ENCODE peak calls at places on chromosomes 13 and 19, in ten cellular contexts. One of them, this sample, is unnamed.

GRCh38 chr13:28012383-28012782 is 23.9 kb upstream of the URAD start:
- DNase-seq in left ventricle myocardium inferior: no peak
- DNase-seq in Karpas-422: no peak
- DNase-seq in nephron progenitor cell: no peak
- DNase-seq in cerebellar cortex: no peak
- DNase-seq in NB4: no peak
- DNase-seq in NCI-H1105: no peak
- DNase-seq in HEK293T: no peak
- DNase-seq in stimulated activated CD8-positive, alpha-beta memory T cell treated with anti-CD3 and anti-CD28 coated beads, Interleukin-7, amount 100 ng/mL, for 4 hours: no peak
- DNase-seq in colonic mucosa: no peak
- DNase-seq in this sample: no peak

GRCh38 chr13:42064259-42064658 is 15.8 kb downstream of the DGKH start:
- DNase-seq in Karpas-422: no peak
- DNase-seq in cerebellar cortex: no peak
- DNase-seq in left ventricle myocardium inferior: no peak
- DNase-seq in NCI-H1105: no peak
- DNase-seq in NB4: no peak
- DNase-seq in HEK293T: no peak
- DNase-seq in nephron progenitor cell: no peak
- DNase-seq in stimulated activated CD8-positive, alpha-beta memory T cell treated with anti-CD3 and anti-CD28 coated beads, Interleukin-7, amount 100 ng/mL, for 4 hours: no peak
- DNase-seq in colonic mucosa: no peak
- DNase-seq in this sample: no peak

GRCh38 chr13:41311607-41312500 is 787 bp downstream of the NAA16 start:
- DNase-seq in stimulated activated CD8-positive, alpha-beta memory T cell treated with anti-CD3 and anti-CD28 coated beads, Interleukin-7, amount 100 ng/mL, for 4 hours: no peak
- DNase-seq in nephron progenitor cell: peak
- DNase-seq in Karpas-422: peak
- DNase-seq in HEK293T: peak
- DNase-seq in NB4: peak
- DNase-seq in NCI-H1105: no peak
- DNase-seq in cerebellar cortex: peak
- DNase-seq in left ventricle myocardium inferior: peak
- DNase-seq in colonic mucosa: peak
- DNase-seq in this sample: peak

GRCh38 chr19:10339380-10339960 is at the start of gene ICAM3:
- DNase-seq in left ventricle myocardium inferior: peak
- DNase-seq in Karpas-422: peak
- DNase-seq in NB4: peak
- DNase-seq in nephron progenitor cell: no peak
- DNase-seq in stimulated activated CD8-positive, alpha-beta memory T cell treated with anti-CD3 and anti-CD28 coated beads, Interleukin-7, amount 100 ng/mL, for 4 hours: peak
- DNase-seq in NCI-H1105: no peak
- DNase-seq in cerebellar cortex: no peak
- DNase-seq in colonic mucosa: peak
- DNase-seq in HEK293T: no peak
- DNase-seq in this sample: no peak

GRCh38 chr13:65965496-65965895 is 1264.6 kb downstream of the PCDH9 start:
- DNase-seq in left ventricle myocardium inferior: no peak
- DNase-seq in NCI-H1105: no peak
- DNase-seq in stimulated activated CD8-positive, alpha-beta memory T cell treated with anti-CD3 and anti-CD28 coated beads, Interleukin-7, amount 100 ng/mL, for 4 hours: no peak
- DNase-seq in Karpas-422: no peak
- DNase-seq in colonic mucosa: no peak
- DNase-seq in nephron progenitor cell: no peak
- DNase-seq in NB4: peak
- DNase-seq in HEK293T: no peak
- DNase-seq in cerebellar cortex: no peak
- DNase-seq in this sample: no peak

GRCh38 chr19:4329858-4330257 is 8.8 kb downstream of the STAP2 start:
- DNase-seq in nephron progenitor cell: no peak
- DNase-seq in left ventricle myocardium inferior: no peak
- DNase-seq in colonic mucosa: no peak
- DNase-seq in cerebellar cortex: no peak
- DNase-seq in HEK293T: no peak
- DNase-seq in Karpas-422: no peak
- DNase-seq in stimulated activated CD8-positive, alpha-beta memory T cell treated with anti-CD3 and anti-CD28 coated beads, Interleukin-7, amount 100 ng/mL, for 4 hours: no peak
- DNase-seq in NCI-H1105: no peak
- DNase-seq in NB4: no peak
- DNase-seq in this sample: no peak

GRCh38 chr19:15812059-15812722 is 3.3 kb downstream of the OR10H1 start:
- DNase-seq in Karpas-422: no peak
- DNase-seq in nephron progenitor cell: no peak
- DNase-seq in NB4: peak
- DNase-seq in left ventricle myocardium inferior: no peak
- DNase-seq in colonic mucosa: no peak
- DNase-seq in NCI-H1105: no peak
- DNase-seq in HEK293T: no peak
- DNase-seq in cerebellar cortex: no peak
- DNase-seq in stimulated activated CD8-positive, alpha-beta memory T cell treated with anti-CD3 and anti-CD28 coated beads, Interleukin-7, amount 100 ng/mL, for 4 hours: peak
- DNase-seq in this sample: no peak

GRCh38 chr19:3186377-3186688 is 603 bp downstream of the NCLN start:
- DNase-seq in cerebellar cortex: no peak
- DNase-seq in colonic mucosa: no peak
- DNase-seq in NCI-H1105: no peak
- DNase-seq in HEK293T: no peak
- DNase-seq in nephron progenitor cell: peak
- DNase-seq in Karpas-422: peak
- DNase-seq in stimulated activated CD8-positive, alpha-beta memory T cell treated with anti-CD3 and anti-CD28 coated beads, Interleukin-7, amount 100 ng/mL, for 4 hours: no peak
- DNase-seq in NB4: peak
- DNase-seq in left ventricle myocardium inferior: no peak
- DNase-seq in this sample: no peak

GRCh38 chr13:21233086-21233485 is 56.6 kb downstream of the MRPL57 start:
- DNase-seq in stimulated activated CD8-positive, alpha-beta memory T cell treated with anti-CD3 and anti-CD28 coated beads, Interleukin-7, amount 100 ng/mL, for 4 hours: no peak
- DNase-seq in NCI-H1105: no peak
- DNase-seq in HEK293T: no peak
- DNase-seq in nephron progenitor cell: no peak
- DNase-seq in NB4: no peak
- DNase-seq in left ventricle myocardium inferior: no peak
- DNase-seq in Karpas-422: peak
- DNase-seq in colonic mucosa: no peak
- DNase-seq in cerebellar cortex: no peak
- DNase-seq in this sample: no peak

GRCh38 chr19:8304841-8305621 is 3.1 kb downstream of the CD320 start:
- DNase-seq in stimulated activated CD8-positive, alpha-beta memory T cell treated with anti-CD3 and anti-CD28 coated beads, Interleukin-7, amount 100 ng/mL, for 4 hours: no peak
- DNase-seq in HEK293T: peak
- DNase-seq in NB4: peak
- DNase-seq in left ventricle myocardium inferior: no peak
- DNase-seq in cerebellar cortex: no peak
- DNase-seq in NCI-H1105: no peak
- DNase-seq in colonic mucosa: peak
- DNase-seq in nephron progenitor cell: peak
- DNase-seq in Karpas-422: peak
- DNase-seq in this sample: no peak

GRCh38 chr19:41218615-41219507 is at the start of gene AXL:
- DNase-seq in HEK293T: no peak
- DNase-seq in NB4: no peak
- DNase-seq in Karpas-422: no peak
- DNase-seq in cerebellar cortex: peak
- DNase-seq in nephron progenitor cell: peak
- DNase-seq in NCI-H1105: no peak
- DNase-seq in stimulated activated CD8-positive, alpha-beta memory T cell treated with anti-CD3 and anti-CD28 coated beads, Interleukin-7, amount 100 ng/mL, for 4 hours: no peak
- DNase-seq in colonic mucosa: peak
- DNase-seq in left ventricle myocardium inferior: peak
- DNase-seq in this sample: peak

GRCh38 chr13:65844266-65844841 is 1385.8 kb downstream of the PCDH9 start:
- DNase-seq in nephron progenitor cell: no peak
- DNase-seq in NB4: no peak
- DNase-seq in colonic mucosa: no peak
- DNase-seq in left ventricle myocardium inferior: no peak
- DNase-seq in cerebellar cortex: no peak
- DNase-seq in HEK293T: no peak
- DNase-seq in Karpas-422: no peak
- DNase-seq in stimulated activated CD8-positive, alpha-beta memory T cell treated with anti-CD3 and anti-CD28 coated beads, Interleukin-7, amount 100 ng/mL, for 4 hours: no peak
- DNase-seq in NCI-H1105: no peak
- DNase-seq in this sample: no peak

GRCh38 chr19:48102870-48103751 is 7.5 kb downstream of the PLA2G4C start:
- DNase-seq in nephron progenitor cell: peak
- DNase-seq in NCI-H1105: no peak
- DNase-seq in cerebellar cortex: peak
- DNase-seq in HEK293T: peak
- DNase-seq in NB4: peak
- DNase-seq in left ventricle myocardium inferior: no peak
- DNase-seq in Karpas-422: peak
- DNase-seq in colonic mucosa: peak
- DNase-seq in stimulated activated CD8-positive, alpha-beta memory T cell treated with anti-CD3 and anti-CD28 coated beads, Interleukin-7, amount 100 ng/mL, for 4 hours: no peak
- DNase-seq in this sample: no peak

GRCh38 chr13:109884462-109884861 is 98.1 kb upstream of the IRS2 start:
- DNase-seq in left ventricle myocardium inferior: no peak
- DNase-seq in colonic mucosa: no peak
- DNase-seq in Karpas-422: no peak
- DNase-seq in cerebellar cortex: no peak
- DNase-seq in stimulated activated CD8-positive, alpha-beta memory T cell treated with anti-CD3 and anti-CD28 coated beads, Interleukin-7, amount 100 ng/mL, for 4 hours: no peak
- DNase-seq in nephron progenitor cell: no peak
- DNase-seq in HEK293T: no peak
- DNase-seq in NB4: no peak
- DNase-seq in NCI-H1105: no peak
- DNase-seq in this sample: no peak

GRCh38 chr19:55098716-55099556 is 18.5 kb downstream of the PPP1R12C start:
- DNase-seq in colonic mucosa: no peak
- DNase-seq in Karpas-422: no peak
- DNase-seq in nephron progenitor cell: peak
- DNase-seq in HEK293T: no peak
- DNase-seq in NB4: no peak
- DNase-seq in left ventricle myocardium inferior: no peak
- DNase-seq in cerebellar cortex: no peak
- DNase-seq in NCI-H1105: no peak
- DNase-seq in stimulated activated CD8-positive, alpha-beta memory T cell treated with anti-CD3 and anti-CD28 coated beads, Interleukin-7, amount 100 ng/mL, for 4 hours: no peak
- DNase-seq in this sample: no peak

GRCh38 chr19:18672044-18672451 is 11.4 kb upstream of the CRTC1 start:
- DNase-seq in HEK293T: no peak
- DNase-seq in NCI-H1105: no peak
- DNase-seq in nephron progenitor cell: no peak
- DNase-seq in left ventricle myocardium inferior: no peak
- DNase-seq in colonic mucosa: no peak
- DNase-seq in cerebellar cortex: no peak
- DNase-seq in stimulated activated CD8-positive, alpha-beta memory T cell treated with anti-CD3 and anti-CD28 coated beads, Interleukin-7, amount 100 ng/mL, for 4 hours: no peak
- DNase-seq in NB4: no peak
- DNase-seq in Karpas-422: no peak
- DNase-seq in this sample: no peak

GRCh38 chr19:12333162-12334159 is at the start of gene ZNF563:
- DNase-seq in HEK293T: peak
- DNase-seq in nephron progenitor cell: peak
- DNase-seq in NCI-H1105: peak
- DNase-seq in Karpas-422: peak
- DNase-seq in NB4: peak
- DNase-seq in cerebellar cortex: peak
- DNase-seq in stimulated activated CD8-positive, alpha-beta memory T cell treated with anti-CD3 and anti-CD28 coated beads, Interleukin-7, amount 100 ng/mL, for 4 hours: peak
- DNase-seq in colonic mucosa: peak
- DNase-seq in left ventricle myocardium inferior: peak
- DNase-seq in this sample: peak

GRCh38 chr13:110570886-110571285 is 9.4 kb upstream of the RAB20 start:
- DNase-seq in Karpas-422: no peak
- DNase-seq in HEK293T: no peak
- DNase-seq in colonic mucosa: no peak
- DNase-seq in NB4: no peak
- DNase-seq in stimulated activated CD8-positive, alpha-beta memory T cell treated with anti-CD3 and anti-CD28 coated beads, Interleukin-7, amount 100 ng/mL, for 4 hours: no peak
- DNase-seq in NCI-H1105: no peak
- DNase-seq in nephron progenitor cell: no peak
- DNase-seq in left ventricle myocardium inferior: no peak
- DNase-seq in cerebellar cortex: no peak
- DNase-seq in this sample: no peak

GRCh38 chr13:98365291-98365690 is 188.2 kb upstream of the RNF113B start:
- DNase-seq in left ventricle myocardium inferior: no peak
- DNase-seq in nephron progenitor cell: no peak
- DNase-seq in cerebellar cortex: no peak
- DNase-seq in colonic mucosa: no peak
- DNase-seq in Karpas-422: no peak
- DNase-seq in NB4: no peak
- DNase-seq in NCI-H1105: no peak
- DNase-seq in HEK293T: no peak
- DNase-seq in stimulated activated CD8-positive, alpha-beta memory T cell treated with anti-CD3 and anti-CD28 coated beads, Interleukin-7, amount 100 ng/mL, for 4 hours: no peak
- DNase-seq in this sample: no peak

GRCh38 chr13:57716295-57716694 is 84.8 kb downstream of the PCDH17 start:
- DNase-seq in Karpas-422: no peak
- DNase-seq in colonic mucosa: no peak
- DNase-seq in NCI-H1105: no peak
- DNase-seq in HEK293T: no peak
- DNase-seq in NB4: peak
- DNase-seq in stimulated activated CD8-positive, alpha-beta memory T cell treated with anti-CD3 and anti-CD28 coated beads, Interleukin-7, amount 100 ng/mL, for 4 hours: no peak
- DNase-seq in cerebellar cortex: no peak
- DNase-seq in nephron progenitor cell: no peak
- DNase-seq in left ventricle myocardium inferior: no peak
- DNase-seq in this sample: no peak

GRCh38 chr13:79413521-79413920 is 7.5 kb upstream of the RBM26 start:
- DNase-seq in Karpas-422: peak
- DNase-seq in nephron progenitor cell: no peak
- DNase-seq in NCI-H1105: no peak
- DNase-seq in left ventricle myocardium inferior: no peak
- DNase-seq in cerebellar cortex: no peak
- DNase-seq in stimulated activated CD8-positive, alpha-beta memory T cell treated with anti-CD3 and anti-CD28 coated beads, Interleukin-7, amount 100 ng/mL, for 4 hours: no peak
- DNase-seq in colonic mucosa: no peak
- DNase-seq in HEK293T: no peak
- DNase-seq in NB4: no peak
- DNase-seq in this sample: no peak

GRCh38 chr19:41795031-41795461 is 1.3 kb upstream of the CEACAM3 start:
- DNase-seq in nephron progenitor cell: peak
- DNase-seq in cerebellar cortex: peak
- DNase-seq in NCI-H1105: peak
- DNase-seq in NB4: peak
- DNase-seq in HEK293T: peak
- DNase-seq in Karpas-422: peak
- DNase-seq in left ventricle myocardium inferior: no peak
- DNase-seq in stimulated activated CD8-positive, alpha-beta memory T cell treated with anti-CD3 and anti-CD28 coated beads, Interleukin-7, amount 100 ng/mL, for 4 hours: peak
- DNase-seq in colonic mucosa: peak
- DNase-seq in this sample: no peak

GRCh38 chr13:80054806-80055205 is 286.1 kb downstream of the SPRY2 start:
- DNase-seq in Karpas-422: no peak
- DNase-seq in HEK293T: no peak
- DNase-seq in stimulated activated CD8-positive, alpha-beta memory T cell treated with anti-CD3 and anti-CD28 coated beads, Interleukin-7, amount 100 ng/mL, for 4 hours: no peak
- DNase-seq in left ventricle myocardium inferior: no peak
- DNase-seq in colonic mucosa: no peak
- DNase-seq in nephron progenitor cell: no peak
- DNase-seq in cerebellar cortex: no peak
- DNase-seq in NCI-H1105: no peak
- DNase-seq in NB4: no peak
- DNase-seq in this sample: no peak

GRCh38 chr13:113877149-113877990 is 13.5 kb upstream of the GAS6 start:
- DNase-seq in stimulated activated CD8-positive, alpha-beta memory T cell treated with anti-CD3 and anti-CD28 coated beads, Interleukin-7, amount 100 ng/mL, for 4 hours: no peak
- DNase-seq in NB4: no peak
- DNase-seq in left ventricle myocardium inferior: no peak
- DNase-seq in nephron progenitor cell: no peak
- DNase-seq in Karpas-422: no peak
- DNase-seq in NCI-H1105: no peak
- DNase-seq in colonic mucosa: no peak
- DNase-seq in cerebellar cortex: no peak
- DNase-seq in HEK293T: no peak
- DNase-seq in this sample: no peak

GRCh38 chr13:112756967-112757758 is 67.3 kb downstream of the ATP11A start:
- DNase-seq in Karpas-422: no peak
- DNase-seq in left ventricle myocardium inferior: no peak
- DNase-seq in NCI-H1105: no peak
- DNase-seq in NB4: no peak
- DNase-seq in HEK293T: no peak
- DNase-seq in nephron progenitor cell: no peak
- DNase-seq in colonic mucosa: no peak
- DNase-seq in stimulated activated CD8-positive, alpha-beta memory T cell treated with anti-CD3 and anti-CD28 coated beads, Interleukin-7, amount 100 ng/mL, for 4 hours: no peak
- DNase-seq in cerebellar cortex: no peak
- DNase-seq in this sample: no peak